ENCODE peak calls at places on chromosomes 7 and 10, in five cellular contexts. One of them, this sample, is unnamed.

GRCh38 chr7:148330124-148330818 is 260.3 kb upstream of the C7orf33 start:
- DNase-seq in stimulated activated CD4-positive, alpha-beta T cell treated with anti-CD3 and anti-CD28 coated beads, TNF-alpha, amount 100 ng/mL, for 48 hours: no peak
- DNase-seq in NB4: no peak
- DNase-seq in HEK293T: no peak
- DNase-seq in RPMI8226: no peak
- DNase-seq in this sample: no peak

GRCh38 chr7:116687801-116688201 is 15.8 kb downstream of the MET start:
- DNase-seq in HEK293T: no peak
- DNase-seq in stimulated activated CD4-positive, alpha-beta T cell treated with anti-CD3 and anti-CD28 coated beads, TNF-alpha, amount 100 ng/mL, for 48 hours: no peak
- DNase-seq in RPMI8226: no peak
- DNase-seq in NB4: peak
- DNase-seq in this sample: peak

GRCh38 chr10:43856299-43856698 is 207.6 kb upstream of the ZNF32 start:
- DNase-seq in RPMI8226: no peak
- DNase-seq in HEK293T: no peak
- DNase-seq in stimulated activated CD4-positive, alpha-beta T cell treated with anti-CD3 and anti-CD28 coated beads, TNF-alpha, amount 100 ng/mL, for 48 hours: no peak
- DNase-seq in NB4: no peak
- DNase-seq in this sample: no peak

GRCh38 chr7:35906191-35906908 is 105.5 kb downstream of the SEPTIN7 start:
- DNase-seq in RPMI8226: peak
- DNase-seq in HEK293T: peak
- DNase-seq in NB4: peak
- DNase-seq in stimulated activated CD4-positive, alpha-beta T cell treated with anti-CD3 and anti-CD28 coated beads, TNF-alpha, amount 100 ng/mL, for 48 hours: peak
- DNase-seq in this sample: peak

GRCh38 chr10:22228943-22229755 is 11.3 kb upstream of the EBLN1 start:
- DNase-seq in RPMI8226: peak
- DNase-seq in stimulated activated CD4-positive, alpha-beta T cell treated with anti-CD3 and anti-CD28 coated beads, TNF-alpha, amount 100 ng/mL, for 48 hours: peak
- DNase-seq in HEK293T: peak
- DNase-seq in NB4: peak
- DNase-seq in this sample: peak

GRCh38 chr10:96565774-96566173 is 21.0 kb downstream of the TM9SF3 start:
- DNase-seq in NB4: no peak
- DNase-seq in stimulated activated CD4-positive, alpha-beta T cell treated with anti-CD3 and anti-CD28 coated beads, TNF-alpha, amount 100 ng/mL, for 48 hours: no peak
- DNase-seq in HEK293T: no peak
- DNase-seq in RPMI8226: no peak
- DNase-seq in this sample: peak

GRCh38 chr10:73060738-73061635 is 35.7 kb downstream of the P4HA1 start:
- DNase-seq in NB4: peak
- DNase-seq in HEK293T: peak
- DNase-seq in RPMI8226: peak
- DNase-seq in stimulated activated CD4-positive, alpha-beta T cell treated with anti-CD3 and anti-CD28 coated beads, TNF-alpha, amount 100 ng/mL, for 48 hours: no peak
- DNase-seq in this sample: peak

GRCh38 chr10:50529660-50530059 is 94.1 kb downstream of the SGMS1 start:
- DNase-seq in stimulated activated CD4-positive, alpha-beta T cell treated with anti-CD3 and anti-CD28 coated beads, TNF-alpha, amount 100 ng/mL, for 48 hours: no peak
- DNase-seq in RPMI8226: no peak
- DNase-seq in HEK293T: no peak
- DNase-seq in NB4: no peak
- DNase-seq in this sample: no peak

GRCh38 chr7:138684360-138684759 is 16.8 kb downstream of the SVOPL start:
- DNase-seq in RPMI8226: no peak
- DNase-seq in HEK293T: no peak
- DNase-seq in NB4: no peak
- DNase-seq in stimulated activated CD4-positive, alpha-beta T cell treated with anti-CD3 and anti-CD28 coated beads, TNF-alpha, amount 100 ng/mL, for 48 hours: no peak
- DNase-seq in this sample: no peak

GRCh38 chr10:50470345-50470744 is 153.4 kb downstream of the SGMS1 start:
- DNase-seq in NB4: peak
- DNase-seq in HEK293T: no peak
- DNase-seq in stimulated activated CD4-positive, alpha-beta T cell treated with anti-CD3 and anti-CD28 coated beads, TNF-alpha, amount 100 ng/mL, for 48 hours: no peak
- DNase-seq in RPMI8226: no peak
- DNase-seq in this sample: no peak

GRCh38 chr10:44950326-44951225 is 9.0 kb upstream of the RASSF4 start:
- DNase-seq in NB4: no peak
- DNase-seq in HEK293T: no peak
- DNase-seq in stimulated activated CD4-positive, alpha-beta T cell treated with anti-CD3 and anti-CD28 coated beads, TNF-alpha, amount 100 ng/mL, for 48 hours: no peak
- DNase-seq in RPMI8226: no peak
- DNase-seq in this sample: no peak

GRCh38 chr10:35758086-35758485 is 116.0 kb upstream of the FZD8 start:
- DNase-seq in stimulated activated CD4-positive, alpha-beta T cell treated with anti-CD3 and anti-CD28 coated beads, TNF-alpha, amount 100 ng/mL, for 48 hours: no peak
- DNase-seq in NB4: no peak
- DNase-seq in RPMI8226: no peak
- DNase-seq in HEK293T: no peak
- DNase-seq in this sample: no peak

GRCh38 chr7:95209778-95210177 is 114.6 kb downstream of the PON1 start:
- DNase-seq in HEK293T: no peak
- DNase-seq in NB4: no peak
- DNase-seq in RPMI8226: no peak
- DNase-seq in stimulated activated CD4-positive, alpha-beta T cell treated with anti-CD3 and anti-CD28 coated beads, TNF-alpha, amount 100 ng/mL, for 48 hours: no peak
- DNase-seq in this sample: no peak

GRCh38 chr10:74816824-74817498 is 9.4 kb upstream of the KAT6B start:
- DNase-seq in RPMI8226: no peak
- DNase-seq in HEK293T: no peak
- DNase-seq in NB4: peak
- DNase-seq in stimulated activated CD4-positive, alpha-beta T cell treated with anti-CD3 and anti-CD28 coated beads, TNF-alpha, amount 100 ng/mL, for 48 hours: no peak
- DNase-seq in this sample: no peak

GRCh38 chr7:106187613-106188350 is 75.7 kb upstream of the SYPL1 start:
- DNase-seq in stimulated activated CD4-positive, alpha-beta T cell treated with anti-CD3 and anti-CD28 coated beads, TNF-alpha, amount 100 ng/mL, for 48 hours: no peak
- DNase-seq in HEK293T: no peak
- DNase-seq in RPMI8226: no peak
- DNase-seq in NB4: no peak
- DNase-seq in this sample: no peak

GRCh38 chr7:147700702-147701101 is 889.9 kb upstream of the C7orf33 start:
- DNase-seq in stimulated activated CD4-positive, alpha-beta T cell treated with anti-CD3 and anti-CD28 coated beads, TNF-alpha, amount 100 ng/mL, for 48 hours: no peak
- DNase-seq in RPMI8226: no peak
- DNase-seq in NB4: no peak
- DNase-seq in HEK293T: peak
- DNase-seq in this sample: no peak

GRCh38 chr7:122528879-122529481 is 169.9 kb downstream of the RNF133 start:
- DNase-seq in stimulated activated CD4-positive, alpha-beta T cell treated with anti-CD3 and anti-CD28 coated beads, TNF-alpha, amount 100 ng/mL, for 48 hours: no peak
- DNase-seq in NB4: peak
- DNase-seq in HEK293T: no peak
- DNase-seq in RPMI8226: peak
- DNase-seq in this sample: peak

GRCh38 chr7:45874408-45875131 is 1.7 kb upstream of the CCDC201 start:
- DNase-seq in stimulated activated CD4-positive, alpha-beta T cell treated with anti-CD3 and anti-CD28 coated beads, TNF-alpha, amount 100 ng/mL, for 48 hours: no peak
- DNase-seq in RPMI8226: no peak
- DNase-seq in NB4: no peak
- DNase-seq in HEK293T: no peak
- DNase-seq in this sample: peak

GRCh38 chr7:1292972-1293830 is 60.5 kb downstream of the UNCX start:
- DNase-seq in HEK293T: no peak
- DNase-seq in stimulated activated CD4-positive, alpha-beta T cell treated with anti-CD3 and anti-CD28 coated beads, TNF-alpha, amount 100 ng/mL, for 48 hours: no peak
- DNase-seq in RPMI8226: no peak
- DNase-seq in NB4: no peak
- DNase-seq in this sample: no peak

GRCh38 chr7:30731619-30732018 is 20.3 kb upstream of the INMT start:
- DNase-seq in HEK293T: no peak
- DNase-seq in RPMI8226: no peak
- DNase-seq in NB4: no peak
- DNase-seq in stimulated activated CD4-positive, alpha-beta T cell treated with anti-CD3 and anti-CD28 coated beads, TNF-alpha, amount 100 ng/mL, for 48 hours: no peak
- DNase-seq in this sample: no peak

GRCh38 chr10:100103581-100103980 is 21.9 kb upstream of the CPN1 start:
- DNase-seq in NB4: no peak
- DNase-seq in stimulated activated CD4-positive, alpha-beta T cell treated with anti-CD3 and anti-CD28 coated beads, TNF-alpha, amount 100 ng/mL, for 48 hours: no peak
- DNase-seq in RPMI8226: no peak
- DNase-seq in HEK293T: no peak
- DNase-seq in this sample: peak

GRCh38 chr7:128217030-128217805 is 23.9 kb upstream of the LEP start:
- DNase-seq in HEK293T: no peak
- DNase-seq in NB4: peak
- DNase-seq in stimulated activated CD4-positive, alpha-beta T cell treated with anti-CD3 and anti-CD28 coated beads, TNF-alpha, amount 100 ng/mL, for 48 hours: no peak
- DNase-seq in RPMI8226: no peak
- DNase-seq in this sample: peak

This sample was measured in fibroblast of gingiva.